ENCODE peak calls at places on chromosomes 6 and 20, in four cellular contexts. B is aorta, S is tibial artery, O is fibroblast of lung. X is an unnamed sample.

GRCh38 chr20:25470045-25470444 is 62.6 kb downstream of the GINS1 start:
- DNase-seq in O (peak; percentile 30), B (no peak), S (no peak), X (no peak)

GRCh38 chr6:109472132-109472995 is 10.7 kb downstream of the ZBTB24 start:
- DNase-seq in B (no peak), S (no peak), O (no peak), X (no peak)

GRCh38 chr6:85977661-85978060 is 335.0 kb upstream of the SYNCRIP start:
- DNase-seq in B (no peak), O (no peak), S (no peak), X (no peak)

GRCh38 chr6:151082079-151082478 is 157.7 kb upstream of the AKAP12 start:
- DNase-seq in O (peak; percentile 60), B (no peak), S (no peak), X (no peak)

GRCh38 chr6:18412644-18413043 is 25.5 kb downstream of the RNF144B start:
- DNase-seq in S (no peak), O (peak; percentile 89), B (no peak), X (no peak)

GRCh38 chr20:48818481-48818987 is 9.3 kb downstream of the PREX1 start:
- DNase-seq in S (no peak), B (no peak), O (no peak), X (no peak)

GRCh38 chr6:18259675-18260447 is 4.5 kb downstream of the DEK start:
- DNase-seq in B (no peak), S (no peak), O (no peak), X (no peak)

GRCh38 chr6:78300885-78301284 is 566.5 kb upstream of the IRAK1BP1 start:
- DNase-seq in O (peak; percentile 28), B (no peak), S (no peak), X (no peak)

GRCh38 chr20:44410583-44411019 is 55.1 kb downstream of the HNF4A start:
- DNase-seq in O (no peak), B (no peak), S (no peak), X (no peak)

GRCh38 chr6:155519339-155519738 is 63.7 kb upstream of the NOX3 start:
- DNase-seq in S (no peak), O (no peak), B (no peak), X (no peak)

GRCh38 chr6:43088654-43089056 is 12.5 kb downstream of the PTK7 start:
- DNase-seq in O (peak; percentile 64), S (no peak), B (no peak), X (no peak)

GRCh38 chr6:77034161-77034560 is 429.1 kb downstream of the HTR1B start:
- DNase-seq in O (peak; percentile 98), S (no peak), B (no peak), X (no peak)

GRCh38 chr6:69917834-69918233 is 51.5 kb downstream of the COL19A1 start:
- DNase-seq in B (no peak), S (no peak), O (peak; percentile 63), X (no peak)

GRCh38 chr20:18906046-18906445 is 92.5 kb downstream of the SCP2D1 start:
- DNase-seq in O (no peak), S (no peak), B (no peak), X (no peak)

GRCh38 chr6:39204646-39205244 is 24.5 kb downstream of the KCNK5 start:
- DNase-seq in O (no peak), B (no peak), S (no peak), X (no peak)

GRCh38 chr6:122207794-122208193 is 191.7 kb upstream of the HSF2 start:
- DNase-seq in S (no peak), O (peak; percentile 56), B (no peak), X (no peak)

GRCh38 chr6:119476554-119476953 is 127.0 kb upstream of the MAN1A1 start:
- DNase-seq in O (no peak), B (no peak), S (no peak), X (no peak)

GRCh38 chr6:12555267-12555666 is 161.3 kb upstream of the PHACTR1 start:
- DNase-seq in B (no peak), S (no peak), O (peak; percentile 85), X (no peak)

GRCh38 chr6:130223508-130223907 is 757 bp upstream of the SAMD3 start:
- DNase-seq in S (no peak), B (peak; percentile 44), O (no peak), X (no peak)

GRCh38 chr6:137081997-137082396 is 37.2 kb upstream of the IL20RA start:
- DNase-seq in S (no peak), O (no peak), B (no peak), X (no peak)

GRCh38 chr20:5482791-5483190 is 166.0 kb upstream of the PROKR2 start:
- DNase-seq in S (no peak), B (no peak), O (peak; percentile 2), X (no peak)

GRCh38 chr6:56732517-56732916 is 89.8 kb upstream of the DST start:
- DNase-seq in O (no peak), B (no peak), S (no peak), X (no peak)

GRCh38 chr20:25399038-25399430 is 8.4 kb upstream of the ABHD12 start:
- DNase-seq in B (no peak), O (peak; percentile 62), S (no peak), X (no peak)

GRCh38 chr6:160974304-160974771 is 17.2 kb upstream of the MAP3K4 start:
- DNase-seq in B (peak; percentile 52), S (peak; percentile 73), O (peak; percentile 95), X (no peak)

GRCh38 chr20:57996936-57997629 is 231.4 kb downstream of the ANKRD60 start:
- DNase-seq in S (no peak), B (no peak), O (peak; percentile 85), X (no peak)

GRCh38 chr20:4592316-4593148 is 129.2 kb upstream of the PRND start:
- DNase-seq in O (peak; percentile 31), B (peak; percentile 55), S (no peak), X (peak; percentile 49)

GRCh38 chr20:15836634-15837033 is 736.6 kb downstream of the KIF16B start:
- DNase-seq in S (no peak), O (peak; percentile 37), B (no peak), X (no peak)

GRCh38 chr6:14130431-14131075 is 13.0 kb downstream of the CD83 start:
- DNase-seq in B (no peak), O (peak; percentile 46), S (no peak), X (no peak)

GRCh38 chr20:13205402-13205801 is 15.7 kb upstream of the ISM1 start:
- DNase-seq in O (no peak), B (no peak), S (no peak), X (no peak)

GRCh38 chr6:1379026-1379809 is 10.2 kb upstream of the FOXF2 start:
- DNase-seq in S (no peak), O (no peak), B (no peak), X (no peak)

GRCh38 chr6:36327226-36328009 is 9.3 kb downstream of the BNIP5 start:
- DNase-seq in O (no peak), B (no peak), S (no peak), X (no peak)

GRCh38 chr20:38751360-38751976 is 3.2 kb downstream of the ACTR5 start:
- DNase-seq in S (no peak), B (no peak), O (peak; percentile 22), X (no peak)

GRCh38 chr20:37243076-37243936 is 18.3 kb downstream of the GHRH start:
- DNase-seq in S (no peak), B (no peak), O (no peak), X (no peak)

GRCh38 chr20:51923611-51924010 is 121.3 kb upstream of the SALL4 start:
- DNase-seq in B (no peak), S (no peak), O (no peak), X (no peak)

GRCh38 chr6:1596088-1596852 is 13.4 kb upstream of the FOXC1 start:
- DNase-seq in O (no peak), B (no peak), S (peak; percentile 80), X (no peak)

GRCh38 chr20:18628330-18628941 is 40.6 kb downstream of the DTD1 start:
- DNase-seq in O (no peak), S (no peak), B (no peak), X (peak; percentile 46)

GRCh38 chr20:3010985-3011723 is 32.3 kb upstream of the GNRH2 start:
- DNase-seq in S (no peak), B (no peak), O (peak; percentile 78), X (no peak)

X was measured in mesothelial cell of epicardium.